ENCODE peak calls at places on chromosomes 12 and 14, in four cellular contexts. D, H, E and X are unnamed samples.

GRCh38 chr12:6869049-6870021 is 2.0 kb downstream of the TPI1 start:
- DNase-seq in H (peak; percentile 87), E (peak; percentile 86), D (peak; percentile 79), X (peak; percentile 81)

GRCh38 chr12:96359328-96359727 is 40.9 kb downstream of the CDK17 start:
- DNase-seq in E (no peak), H (no peak), D (no peak), X (no peak)

GRCh38 chr12:118337194-118337838 is 35.4 kb downstream of the TAOK3 start:
- DNase-seq in D (no peak), H (no peak), E (no peak), X (no peak)

GRCh38 chr14:75188520-75189267 is 12.3 kb upstream of the TMED10 start:
- DNase-seq in D (peak; percentile 46), E (no peak), H (no peak), X (no peak)

GRCh38 chr14:75022655-75023054 is 19.9 kb downstream of the EIF2B2 start:
- DNase-seq in H (no peak), D (no peak), E (no peak), X (no peak)

GRCh38 chr12:139585-139984 is 73.0 kb downstream of the IQSEC3 start:
- DNase-seq in D (no peak), E (no peak), H (no peak), X (no peak)

GRCh38 chr14:103448097-103448496 is 62.9 kb downstream of the MARK3 start:
- DNase-seq in H (no peak), D (no peak), E (no peak), X (no peak)

GRCh38 chr14:75181426-75182062 is 5.1 kb upstream of the TMED10 start:
- DNase-seq in H (no peak), E (no peak), D (no peak), X (no peak)

GRCh38 chr12:28340261-28340660 is 150.0 kb downstream of the CCDC91 start:
- DNase-seq in D (no peak), H (no peak), E (no peak), X (no peak)

GRCh38 chr12:44000309-44000952 is 164.6 kb downstream of the TMEM117 start:
- DNase-seq in D (no peak), H (peak; percentile 14), E (no peak), X (no peak)

DNA sequence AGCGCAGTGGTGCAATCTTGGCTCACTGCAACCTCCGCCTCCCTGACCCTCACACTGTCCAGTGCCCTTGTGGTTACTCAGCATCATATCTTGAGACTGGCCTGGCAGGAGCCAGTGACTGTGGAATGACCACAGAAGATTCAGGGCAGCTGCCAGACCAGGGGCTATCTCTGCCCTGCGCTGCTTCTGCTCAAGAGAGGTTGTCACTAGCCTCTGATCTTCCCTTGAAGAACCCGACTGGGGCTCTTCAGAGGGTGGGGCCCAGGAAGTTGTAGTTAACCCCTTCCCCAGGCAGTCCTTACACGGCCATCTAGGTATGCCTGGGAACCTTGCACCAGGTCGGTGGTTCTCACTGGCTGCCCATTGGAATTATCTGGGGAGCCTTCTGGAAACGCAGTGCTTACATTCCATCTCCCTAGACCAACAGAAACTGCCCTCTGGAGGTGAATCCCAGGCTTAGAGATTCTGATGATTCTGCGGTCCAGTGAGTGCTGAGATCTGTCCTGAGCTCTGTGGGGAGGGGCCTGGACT is 41.4 kb downstream of the PLEKHG3 start:
- DNase-seq in D (no peak), H (no peak), E (no peak), X (no peak)
- TF ChIP-seq CTCF in D (no peak), H (no peak), E (no peak), X (no peak)

GRCh38 chr14:81211844-81212243 is 8.9 kb downstream of the GTF2A1 start:
- DNase-seq in E (no peak), D (no peak), H (peak; percentile 29), X (no peak)
- TF ChIP-seq CTCF in E (no peak), D (no peak), H (peak; percentile 22), X (peak; percentile 54)

DNA sequence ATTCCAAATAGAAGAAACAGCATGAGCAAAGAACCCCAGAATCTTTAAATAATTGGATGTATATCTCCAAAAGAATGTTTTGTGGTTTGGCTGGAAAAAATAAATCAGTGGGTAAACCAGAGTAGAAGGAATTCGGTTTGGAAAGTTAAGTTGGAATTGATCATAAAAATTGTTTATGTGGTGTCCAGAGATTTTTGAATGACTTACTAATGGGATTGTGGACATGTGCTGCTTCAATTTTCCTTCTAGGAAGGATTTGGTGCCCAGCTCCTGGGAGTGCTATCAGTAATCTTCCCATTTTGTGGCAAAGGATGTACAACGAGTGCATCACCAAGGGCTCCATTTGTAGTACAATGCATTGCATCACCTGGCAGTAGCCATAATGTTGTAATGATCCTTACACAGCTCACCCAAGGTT is 224.8 kb downstream of the SLC16A7 start:
- DNase-seq in H (no peak), D (no peak), E (no peak), X (no peak)
- TF ChIP-seq CTCF in H (no peak), D (no peak), E (no peak), X (no peak)

DNA sequence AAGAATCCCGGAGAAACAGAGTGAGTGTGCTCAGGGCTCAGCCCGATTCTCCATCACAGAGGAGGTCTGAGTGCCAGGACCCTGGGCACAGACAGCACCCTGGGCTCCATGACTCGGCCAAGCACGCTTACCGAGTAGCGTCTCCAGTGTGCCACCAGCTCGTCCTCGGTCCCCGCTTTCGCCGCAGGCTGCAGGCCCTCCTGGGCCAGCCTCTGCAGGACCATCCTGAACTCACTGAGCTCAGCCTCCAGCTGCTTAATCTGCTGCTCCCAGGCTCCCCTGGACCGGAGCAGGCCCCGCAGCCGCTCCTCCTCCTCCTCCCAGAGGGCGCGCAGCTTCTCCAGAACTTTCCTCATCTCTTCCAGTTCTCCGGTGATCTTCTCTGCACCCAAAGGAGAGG is 61.2 kb downstream of the SYNE3 start:
- DNase-seq in D (no peak), H (no peak), E (no peak), X (no peak)
- TF ChIP-seq CTCF in D (no peak), H (no peak), E (no peak), X (no peak)